ENCODE peak calls at places on chromosomes 7 and 10, in ten cellular contexts. B is mammary epithelial cell, M is M059J, T is heart left ventricle, L is cardiac septum, K is midbrain, H is GM04504, O is activated T-cell treated with anti-CD3 and anti-CD28 coated beads for 4 hours, R is PC-3, S is GM12865. N is an unnamed sample.
A peak's percentile ranks its signal among the peaks of the same experiment; 100 is the strongest.

GRCh38 chr10:101146392-101147251 is 15.5 kb downstream of the TLX1 start:
- DNase-seq in B (no peak), M (no peak), T (no peak), L (no peak), K (no peak), H (no peak), O (no peak), R (peak; percentile 23), S (no peak), N (no peak)

GRCh38 chr10:47457528-47457820 is 26.4 kb downstream of the ANXA8 start:
- DNase-seq in B (no peak), M (no peak), T (no peak), L (no peak), K (no peak), H (no peak), O (no peak), R (no peak), S (no peak), N (no peak)

GRCh38 chr10:3364768-3365480 is 192.3 kb upstream of the PITRM1 start:
- DNase-seq in B (no peak), M (no peak), T (no peak), L (no peak), K (no peak), H (no peak), O (no peak), R (no peak), S (no peak), N (no peak)

GRCh38 chr10:97714401-97715258 is 1.1 kb downstream of the MARVELD1 start:
- DNase-seq in B (peak; percentile 83), M (peak; percentile 75), T (peak; percentile 81), L (peak; percentile 84), K (peak; percentile 46), H (peak; percentile 61), O (peak; percentile 19), R (peak; percentile 53), S (peak; percentile 60), N (no peak)

GRCh38 chr7:104848386-104848990 is 165.5 kb upstream of the KMT2E start:
- DNase-seq in B (peak; percentile 25), M (peak; percentile 47), T (peak; percentile 31), L (no peak), K (peak; percentile 86), H (peak; percentile 27), O (peak; percentile 48), R (peak; percentile 78), S (peak; percentile 54), N (peak; percentile 89)

GRCh38 chr7:20795881-20796280 is 9.2 kb upstream of the SP8 start:
- DNase-seq in B (no peak), M (no peak), T (no peak), L (no peak), K (no peak), H (no peak), O (no peak), R (no peak), S (no peak), N (no peak)

GRCh38 chr10:18610517-18610916 is 40.9 kb downstream of the NSUN6 start:
- DNase-seq in B (peak; percentile 66), M (peak; percentile 81), T (no peak), L (no peak), K (no peak), H (no peak), O (no peak), R (peak; percentile 87), S (no peak), N (no peak)

GRCh38 chr7:131008840-131009651 is 275.0 kb upstream of the KLF14 start:
- DNase-seq in B (no peak), M (peak; percentile 84), T (no peak), L (no peak), K (no peak), H (no peak), O (no peak), R (peak; percentile 61), S (peak; percentile 56), N (no peak)

GRCh38 chr7:39727614-39728013 is 104.2 kb downstream of the RALA start:
- DNase-seq in B (no peak), M (no peak), T (no peak), L (no peak), K (no peak), H (no peak), O (no peak), R (no peak), S (no peak), N (no peak)

GRCh38 chr7:6705959-6706665 is 635 bp downstream of the ZNF12 start:
- DNase-seq in B (peak; percentile 30), M (peak; percentile 43), T (peak; percentile 43), L (no peak), K (no peak), H (peak; percentile 8), O (peak; percentile 17), R (no peak), S (peak; percentile 50), N (no peak)

GRCh38 chr10:6399241-6399701 is 180.8 kb downstream of the PRKCQ start:
- DNase-seq in B (no peak), M (peak; percentile 79), T (peak; percentile 50), L (peak; percentile 82), K (peak; percentile 73), H (no peak), O (no peak), R (no peak), S (no peak), N (peak; percentile 93)

GRCh38 chr10:85548038-85548437 is 818.6 kb downstream of the GRID1 start:
- DNase-seq in B (peak; percentile 76), M (peak; percentile 35), T (no peak), L (no peak), K (peak; percentile 80), H (no peak), O (no peak), R (peak; percentile 41), S (peak; percentile 68), N (peak; percentile 92)

GRCh38 chr7:85688712-85689111 is 501.9 kb upstream of the SEMA3D start:
- DNase-seq in B (no peak), M (no peak), T (no peak), L (no peak), K (no peak), H (no peak), O (no peak), R (no peak), S (no peak), N (no peak)

N was measured in pons.